ENCODE peak calls at places on chromosomes 13 and 19, in four cellular contexts. J is HCT116, U is HepG2, C is K562. Y is an unnamed sample.

GRCh38 chr19:42114412-42114811 is 17.8 kb downstream of the POU2F2 start:
- DNase-seq in C (no peak), U (no peak), J (no peak), Y (no peak)

GRCh38 chr13:103884139-103884723 is 818.0 kb upstream of the SLC10A2 start:
- DNase-seq in C (no peak), J (no peak), U (peak; percentile 4), Y (no peak)

GRCh38 chr13:73803997-73804396 is 330.2 kb downstream of the KLF12 start:
- DNase-seq in C (no peak), U (no peak), J (no peak), Y (no peak)

GRCh38 chr19:30228113-30228725 is 144.0 kb upstream of the ZNF536 start:
- DNase-seq in J (no peak), C (no peak), U (no peak), Y (no peak)

GRCh38 chr13:112768795-112769411 is 79.1 kb downstream of the ATP11A start:
- DNase-seq in U (no peak), C (no peak), J (no peak), Y (no peak)

GRCh38 chr19:46265217-46265828 is 31.5 kb upstream of the HIF3A start:
- DNase-seq in J (peak; percentile 77), C (peak; percentile 73), U (peak; percentile 70), Y (no peak)

GRCh38 chr19:3175761-3176714 is 2.5 kb upstream of the S1PR4 start:
- DNase-seq in J (peak; percentile 65), U (no peak), C (no peak), Y (no peak)

GRCh38 chr13:98719527-98720250 is 32.8 kb downstream of the SLC15A1 start:
- DNase-seq in U (no peak), J (no peak), C (no peak), Y (no peak)

GRCh38 chr13:46600943-46601311 is 48.0 kb downstream of the LRCH1 start:
- DNase-seq in C (no peak), U (no peak), J (no peak), Y (no peak)

GRCh38 chr13:44311011-44311481 is 62.6 kb upstream of the SERP2 start:
- DNase-seq in U (no peak), C (no peak), J (no peak), Y (no peak)

GRCh38 chr19:33407140-33407551 is 33.6 kb downstream of the CEBPG start:
- DNase-seq in U (no peak), J (no peak), C (no peak), Y (no peak)

GRCh38 chr13:99086869-99087129 is 108.9 kb upstream of the DOCK9 start:
- DNase-seq in C (no peak), J (no peak), U (no peak), Y (no peak)

GRCh38 chr19:47423203-47423882 is 4.0 kb upstream of the MEIS3 start:
- DNase-seq in J (no peak), C (no peak), U (no peak), Y (no peak)

GRCh38 chr19:55066107-55066709 is 3.3 kb upstream of the RDH13 start:
- DNase-seq in U (no peak), J (no peak), C (peak; percentile 49), Y (no peak)
- TF ChIP-seq TCF7L2 in U (no peak), J (no peak), C (no peak), Y (no peak)

GRCh38 chr13:111561091-111561778 is 240.8 kb downstream of the TEX29 start:
- DNase-seq in U (no peak), J (no peak), C (no peak), Y (no peak)

GRCh38 chr13:111567637-111568036 is 247.2 kb downstream of the TEX29 start:
- DNase-seq in U (no peak), J (no peak), C (no peak), Y (no peak)

GRCh38 chr13:111565400-111565799 is 245.0 kb downstream of the TEX29 start:
- DNase-seq in U (no peak), C (no peak), J (no peak), Y (no peak)

GRCh38 chr13:111566567-111566966 is 246.1 kb downstream of the TEX29 start:
- DNase-seq in C (no peak), U (no peak), J (no peak), Y (no peak)

GRCh38 chr13:111564657-111565056 is 244.2 kb downstream of the TEX29 start:
- DNase-seq in C (no peak), U (no peak), J (no peak), Y (no peak)
- H3K9me3 ChIP-seq in C (no peaks in the 10 kb centered on the region), U (peaks cover 22% of the 10 kb centered on the region), J (no peaks in the 10 kb centered on the region), Y (no peaks in the 10 kb centered on the region)

GRCh38 chr19:35755160-35755549 is 1.7 kb downstream of the HSPB6 start:
- DNase-seq in U (no peak), J (no peak), C (no peak), Y (no peak)

GRCh38 chr19:35754365-35755139 is 2.3 kb downstream of the HSPB6 start:
- DNase-seq in C (no peak), U (no peak), J (no peak), Y (no peak)

GRCh38 chr19:35757231-35757748 is 461 bp upstream of the HSPB6 start:
- DNase-seq in U (peak; percentile 24), J (no peak), C (peak; percentile 56), Y (no peak)

GRCh38 chr19:35756373-35757230 is at the start of gene HSPB6:
- DNase-seq in J (no peak), U (no peak), C (no peak), Y (no peak)

GRCh38 chr19:35755550-35756371 is 1.1 kb downstream of the HSPB6 start:
- DNase-seq in U (no peak), J (no peak), C (no peak), Y (no peak)
- TF ChIP-seq TCF7L2 in U (no peak), J (no peak), C (no peak), Y (no peak)

GRCh38 chr19:57872450-57872849 is 16.4 kb downstream of the ZNF814 start:
- DNase-seq in C (no peak), J (no peak), U (no peak), Y (no peak)
- H3K9me3 ChIP-seq in C (peaks cover 17% of the 10 kb centered on the region), J (no peaks in the 10 kb centered on the region), U (peaks cover 4% of the 10 kb centered on the region), Y (peaks cover 44% of the 10 kb centered on the region)

DNA sequence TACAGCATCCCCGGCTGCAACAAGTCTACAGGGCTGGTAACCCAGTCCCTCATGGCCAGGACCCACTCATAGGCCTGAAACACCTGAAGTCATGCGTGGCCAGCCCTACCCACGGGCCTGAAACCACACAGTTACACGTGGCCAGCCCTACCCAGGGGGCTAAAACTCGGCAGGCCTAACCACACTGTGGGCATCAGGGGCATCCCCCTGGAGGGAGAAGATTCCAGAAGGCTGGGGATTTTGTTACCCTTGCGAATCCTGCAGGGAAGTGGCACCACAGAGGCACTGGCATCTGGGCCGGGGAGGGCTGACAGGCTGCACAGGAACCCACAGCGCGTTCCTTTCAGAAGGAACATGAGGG is 48.4 kb upstream of the C13orf46 start:
- DNase-seq in J (no peak), C (no peak), U (no peak), Y (no peak)
- TF ChIP-seq TCF7L2 in J (no peak), C (no peak), U (no peak), Y (no peak)

GRCh38 chr19:9345005-9345404 is 17.8 kb upstream of the ZNF177 start:
- DNase-seq in U (no peak), J (no peak), C (no peak), Y (no peak)
- H3K9me3 ChIP-seq in U (peaks cover 86% of the 10 kb centered on the region), J (peaks cover 34% of the 10 kb centered on the region), C (peaks cover 21% of the 10 kb centered on the region), Y (peaks cover 66% of the 10 kb centered on the region)

GRCh38 chr13:21674271-21675009 is 3.6 kb downstream of the FGF9 start:
- DNase-seq in C (peak; percentile 38), J (no peak), U (no peak), Y (no peak)
- TF ChIP-seq TCF7L2 in C (no peak), J (no peak), U (no peak), Y (no peak)

GRCh38 chr19:37074111-37074510 is 4.1 kb upstream of the ZNF420 start:
- DNase-seq in C (no peak), U (no peak), J (no peak), Y (no peak)
- H3K9me3 ChIP-seq in C (no peaks in the 10 kb centered on the region), U (peaks cover 39% of the 10 kb centered on the region), J (peaks cover 26% of the 10 kb centered on the region), Y (peaks cover 15% of the 10 kb centered on the region)

GRCh38 chr13:110921209-110921608 is 6.3 kb upstream of the ANKRD10 start:
- DNase-seq in C (no peak), J (no peak), U (no peak), Y (no peak)
- TF ChIP-seq TCF7L2 in C (no peak), J (no peak), U (no peak), Y (no peak)

GRCh38 chr13:30698488-30699005 is 36.8 kb upstream of the ALOX5AP start:
- DNase-seq in U (no peak), C (no peak), J (no peak), Y (no peak)
- H3K9me3 ChIP-seq in U (no peaks in the 10 kb centered on the region), C (no peaks in the 10 kb centered on the region), J (no peaks in the 10 kb centered on the region), Y (no peaks in the 10 kb centered on the region)